ENCODE peak calls at places on chromosomes 11 and 22, in seven cellular contexts. R is naive thymus-derived CD4-positive, alpha-beta T cell; P is IMR-90; I is tibial artery; N is adrenal gland; C is HCT116; G is brain microvascular endothelial cell. K is an unnamed sample. For H3K27me3, the result is how much of the 10 kb centered on the place peaks cover.

GRCh38 chr22:31947296-31947695 is 3.0 kb downstream of the YWHAH start:
- DNase-seq in P (no peak), R (peak), N (no peak), C (no peak), G (no peak), I (no peak), K (peak)

GRCh38 chr11:15224466-15224865 is 109.7 kb downstream of the INSC start:
- DNase-seq in P (no peak), C (no peak), I (no peak), N (no peak), R (no peak), G (no peak), K (no peak)

GRCh38 chr11:81476345-81476744 is 1257.3 kb downstream of the FAM181B start:
- DNase-seq in N (no peak), G (no peak), P (no peak), I (no peak), C (no peak), R (no peak), K (no peak)

GRCh38 chr22:36155702-36156101 is 4.9 kb downstream of the APOL3 start:
- DNase-seq in C (no peak), P (no peak), R (no peak), N (peak), G (no peak), I (peak), K (no peak)

GRCh38 chr11:61972796-61973602 is 5.6 kb upstream of the FTH1 start:
- DNase-seq in C (no peak), N (peak), R (peak), G (no peak), P (peak), I (peak), K (no peak)

GRCh38 chr22:40180403-40180802 is 2.7 kb downstream of the TNRC6B start:
- DNase-seq in P (no peak), I (no peak), R (no peak), N (no peak), G (no peak), C (no peak), K (no peak)

GRCh38 chr11:27619039-27619438 is 81.2 kb downstream of the BDNF start:
- DNase-seq in R (no peak), G (no peak), I (no peak), N (no peak), P (peak), C (no peak), K (no peak)

GRCh38 chr11:118996926-118997626 is 862 bp upstream of the CENATAC start:
- DNase-seq in I (no peak), C (no peak), P (peak), R (peak), N (no peak), G (no peak), K (no peak)

GRCh38 chr11:123047265-123047946 is 14.5 kb downstream of the HSPA8 start:
- DNase-seq in N (no peak), I (no peak), C (no peak), G (no peak), P (no peak), R (no peak), K (no peak)

GRCh38 chr22:25656724-25657123 is 85.3 kb upstream of the MYO18B start:
- DNase-seq in R (no peak), I (no peak), G (no peak), P (no peak), C (no peak), N (no peak), K (peak)

GRCh38 chr11:14248577-14248976 is 110.4 kb downstream of the RRAS2 start:
- DNase-seq in N (peak), I (no peak), R (peak), P (no peak), G (no peak), C (no peak), K (peak)

GRCh38 chr11:84501750-84502149 is 1125.4 kb downstream of the DLG2 start:
- DNase-seq in N (no peak), C (no peak), G (no peak), P (no peak), I (no peak), R (no peak), K (no peak)

GRCh38 chr11:121665211-121665838 is 212.6 kb upstream of the SORL1-AS1 start:
- DNase-seq in P (no peak), I (no peak), C (no peak), R (no peak), N (no peak), G (no peak), K (no peak)

GRCh38 chr11:65215441-65216076 is 33.8 kb downstream of the CAPN1 start:
- DNase-seq in N (no peak), P (no peak), R (no peak), I (no peak), C (no peak), G (no peak), K (no peak)

GRCh38 chr11:102343789-102344188 is 3.2 kb upstream of the BIRC2 start:
- DNase-seq in N (no peak), R (no peak), G (no peak), P (peak), I (no peak), C (no peak), K (no peak)

GRCh38 chr11:126701555-126701897 is 299.0 kb downstream of the KIRREL3 start:
- DNase-seq in G (no peak), I (no peak), P (no peak), R (no peak), N (no peak), C (no peak), K (no peak)

GRCh38 chr11:10273738-10274137 is 20.3 kb downstream of the SBF2 start:
- DNase-seq in N (no peak), G (no peak), C (no peak), R (no peak), I (no peak), P (no peak), K (no peak)

GRCh38 chr11:16610738-16611388 is 127.6 kb upstream of the C11orf58 start:
- DNase-seq in N (no peak), I (no peak), G (no peak), R (no peak), C (no peak), P (no peak), K (no peak)

GRCh38 chr11:46120711-46121327 is 435 bp downstream of the PHF21A start:
- DNase-seq in N (peak), R (no peak), P (peak), C (no peak), I (peak), G (peak), K (no peak)

GRCh38 chr22:45398214-45398613 is 15.2 kb downstream of the SMC1B start:
- DNase-seq in G (no peak), R (no peak), P (no peak), N (no peak), I (no peak), C (no peak), K (no peak)

GRCh38 chr11:65506770-65507485 is 8.1 kb downstream of the MALAT1 start:
- DNase-seq in N (peak), G (peak), I (peak), C (peak), R (peak), P (peak), K (peak)

GRCh38 chr22:23117890-23118646 is 23.7 kb downstream of the RSPH14 start:
- DNase-seq in N (no peak), P (no peak), R (no peak), G (no peak), C (no peak), I (no peak), K (no peak)

GRCh38 chr22:23120415-23120899 is 21.3 kb downstream of the RSPH14 start:
- DNase-seq in I (no peak), G (no peak), R (no peak), N (no peak), P (no peak), C (no peak), K (no peak)

GRCh38 chr22:23118647-23119491 is 22.9 kb downstream of the RSPH14 start:
- DNase-seq in R (no peak), P (no peak), I (no peak), N (no peak), G (no peak), C (no peak), K (no peak)

GRCh38 chr22:23121026-23121823 is 20.6 kb downstream of the RSPH14 start:
- DNase-seq in I (no peak), C (no peak), N (no peak), G (no peak), R (no peak), P (peak), K (no peak)

GRCh38 chr22:23119492-23120414 is 22.0 kb downstream of the RSPH14 start:
- DNase-seq in I (no peak), P (no peak), C (no peak), R (peak), G (peak), N (no peak), K (peak)
- H3K4me3 ChIP-seq in I (no peak), P (no peak), C (no peak), R (peak), G (no peak), N (no peak), K (no peak)

GRCh38 chr11:2169626-2170570 is 1.7 kb downstream of the TH start:
- DNase-seq in C (no peak), N (no peak), R (no peak), G (no peak), I (no peak), P (no peak), K (no peak)
- H3K27me3 ChIP-seq in C (under half), N (under half), R (under half), G (under half), I (under half), P (under half), K (under half)

GRCh38 chr11:110217478-110217877 is 78.9 kb downstream of the RDX start:
- DNase-seq in G (no peak), I (no peak), P (no peak), R (no peak), C (no peak), N (no peak), K (no peak)

GRCh38 chr11:110219011-110219785 is 77.2 kb downstream of the RDX start:
- DNase-seq in I (no peak), N (no peak), P (peak), C (no peak), R (no peak), G (no peak), K (no peak)
- H3K27ac ChIP-seq in I (no peak), N (no peak), P (no peak), C (no peak), R (no peak), G (no peak), K (no peak)

GRCh38 chr11:129324533-129325175 is 51.0 kb upstream of the BARX2 start:
- DNase-seq in C (no peak), P (no peak), N (no peak), G (no peak), R (no peak), I (peak), K (no peak)
- H3K4me3 ChIP-seq in C (no peak), P (no peak), N (no peak), G (no peak), R (no peak), I (no peak), K (no peak)

GRCh38 chr22:43831561-43832392 is 19.7 kb upstream of the EFCAB6 start:
- DNase-seq in C (no peak), I (no peak), P (no peak), N (no peak), R (no peak), G (no peak), K (no peak)

GRCh38 chr22:43832393-43833265 is 20.5 kb upstream of the EFCAB6 start:
- DNase-seq in I (no peak), C (no peak), G (no peak), R (no peak), P (no peak), N (no peak), K (no peak)

GRCh38 chr22:43829448-43829821 is 17.3 kb upstream of the EFCAB6 start:
- DNase-seq in I (no peak), P (peak), N (no peak), R (no peak), C (no peak), G (no peak), K (no peak)

GRCh38 chr22:43829904-43830851 is 18.1 kb upstream of the EFCAB6 start:
- DNase-seq in I (peak), C (no peak), R (no peak), N (no peak), G (no peak), P (peak), K (no peak)

GRCh38 chr22:43830931-43831560 is 18.9 kb upstream of the EFCAB6 start:
- DNase-seq in R (no peak), I (no peak), P (no peak), G (no peak), C (no peak), N (no peak), K (no peak)
- H3K27me3 ChIP-seq in R (under half), I (under half), P (under half), G (under half), C (under half), N (under half), K (under half)

DNA sequence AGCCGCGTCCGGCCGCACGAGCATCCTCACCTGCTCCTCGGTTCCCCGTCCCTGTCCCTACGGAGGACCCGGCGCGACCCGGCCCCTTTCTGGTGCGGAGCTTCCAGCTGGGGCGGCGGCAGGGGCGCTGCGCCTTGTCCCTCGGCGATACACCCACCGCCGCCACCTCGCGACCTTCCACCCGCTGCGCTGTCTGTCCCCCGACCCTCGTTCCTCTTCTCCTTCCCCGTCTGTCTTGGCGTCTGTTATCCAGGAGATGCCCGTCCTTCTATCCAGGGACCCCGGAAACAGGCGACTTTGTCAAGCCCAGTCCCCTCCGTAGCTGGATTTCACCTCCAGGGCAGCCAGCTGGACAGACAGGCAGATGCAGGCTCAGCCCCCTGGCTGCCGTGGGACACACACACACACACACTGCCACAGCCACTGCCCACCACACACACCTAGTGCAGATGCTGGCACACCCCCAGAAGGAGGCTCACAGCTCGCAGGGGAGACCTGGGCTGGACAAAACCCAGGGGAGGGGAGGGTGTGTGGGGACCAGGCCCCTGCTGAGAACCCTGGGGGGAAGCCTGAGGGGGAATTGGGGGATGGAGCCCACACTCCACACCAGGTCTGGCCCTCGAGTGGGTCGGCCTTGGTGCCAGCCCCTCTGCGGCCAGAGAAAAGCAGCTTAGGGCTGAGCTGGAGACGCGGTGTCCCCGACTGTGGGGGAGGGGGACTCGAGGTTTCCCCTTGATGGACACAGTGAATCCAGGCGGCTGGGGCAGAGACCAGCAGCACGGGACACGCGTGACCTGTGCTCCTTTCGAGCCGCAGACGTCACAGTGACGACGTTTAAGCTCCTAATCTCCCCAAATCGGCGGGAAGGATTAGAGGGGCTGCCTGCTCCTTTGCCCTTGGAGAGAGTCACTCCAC is 781 bp downstream of the DRD4 start:
- DNase-seq in I (no peak), R (no peak), G (no peak), C (no peak), N (no peak), P (no peak), K (no peak)
- H3K27ac ChIP-seq in I (no peak), R (no peak), G (no peak), C (no peak), N (no peak), P (no peak), K (no peak)

DNA sequence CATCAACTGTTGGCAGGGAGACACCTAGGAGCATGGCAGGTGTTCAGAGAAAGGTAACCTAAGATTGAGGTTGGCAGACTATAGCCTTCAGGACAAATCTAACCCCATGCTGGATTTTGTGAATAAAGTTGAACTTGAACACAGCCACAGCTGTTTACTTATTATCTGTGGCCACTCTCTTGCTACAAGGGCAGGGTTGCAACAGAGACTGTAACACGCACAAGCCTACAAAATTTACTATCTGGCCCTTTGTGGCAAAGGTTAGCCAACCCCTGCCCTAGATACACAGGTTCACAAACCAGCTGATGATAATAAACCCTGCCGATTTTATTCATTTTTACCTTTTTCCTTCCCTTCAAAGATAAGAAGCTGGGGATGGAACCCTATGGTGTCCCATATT is 2.5 kb downstream of the THYN1 start:
- DNase-seq in R (no peak), N (no peak), G (no peak), C (no peak), I (no peak), P (no peak), K (no peak)
- H3K4me3 ChIP-seq in R (no peak), N (no peak), G (no peak), C (no peak), I (no peak), P (no peak), K (no peak)